ENCODE peak calls at places on chromosomes 1 and 21, in nine cellular contexts. F, Z, M, U, L, T, Q, W and P are unnamed samples.

GRCh38 chr1:245874942-245875580 is 632.0 kb downstream of the SMYD3 start:
- DNase-seq in F (peak), Z (no peak), M (peak), U (peak), L (peak), T (no peak), Q (peak), W (no peak), P (peak)

GRCh38 chr1:179809506-179810366 is 66.6 kb downstream of the FAM163A start:
- DNase-seq in F (peak), Z (peak), M (peak), U (peak), L (no peak), T (peak), Q (peak), W (no peak), P (peak)

GRCh38 chr1:21313146-21313885 is 23.1 kb upstream of the ECE1 start:
- DNase-seq in F (no peak), Z (peak), M (no peak), U (no peak), L (no peak), T (no peak), Q (no peak), W (no peak), P (no peak)

GRCh38 chr1:158017800-158018595 is 24.6 kb downstream of the KIRREL1 start:
- DNase-seq in F (no peak), Z (no peak), M (no peak), U (no peak), L (no peak), T (no peak), Q (no peak), W (no peak), P (no peak)

GRCh38 chr1:25579241-25579946 is 36.0 kb downstream of the LDLRAP1 start:
- DNase-seq in F (no peak), Z (no peak), M (no peak), U (no peak), L (no peak), T (no peak), Q (no peak), W (no peak), P (no peak)

GRCh38 chr1:200838676-200839445 is 33.9 kb upstream of the GPR25 start:
- DNase-seq in F (peak), Z (no peak), M (no peak), U (no peak), L (peak), T (no peak), Q (no peak), W (no peak), P (no peak)

GRCh38 chr1:169495050-169495740 is 9.5 kb upstream of the SLC19A2 start:
- DNase-seq in F (peak), Z (no peak), M (no peak), U (no peak), L (no peak), T (no peak), Q (no peak), W (no peak), P (no peak)

GRCh38 chr1:107264561-107264960 is 123.7 kb downstream of the NTNG1 start:
- DNase-seq in F (peak), Z (no peak), M (no peak), U (no peak), L (no peak), T (no peak), Q (no peak), W (no peak), P (no peak)

GRCh38 chr21:37461494-37461893 is 94.9 kb downstream of the DYRK1A start:
- DNase-seq in F (no peak), Z (no peak), M (no peak), U (no peak), L (no peak), T (no peak), Q (no peak), W (no peak), P (no peak)

GRCh38 chr1:74334147-74334546 is 99.0 kb downstream of the TNNI3K start:
- DNase-seq in F (no peak), Z (no peak), M (no peak), U (no peak), L (no peak), T (no peak), Q (no peak), W (no peak), P (no peak)

GRCh38 chr1:9145021-9145668 is 16.2 kb upstream of the GPR157 start:
- DNase-seq in F (peak), Z (no peak), M (peak), U (no peak), L (no peak), T (peak), Q (no peak), W (no peak), P (no peak)

GRCh38 chr1:33302325-33302724 is 18.6 kb downstream of the A3GALT2 start:
- DNase-seq in F (no peak), Z (peak), M (no peak), U (no peak), L (no peak), T (no peak), Q (no peak), W (no peak), P (no peak)

GRCh38 chr1:198497326-198498220 is 42.9 kb downstream of the ATP6V1G3 start:
- DNase-seq in F (peak), Z (no peak), M (no peak), U (peak), L (peak), T (no peak), Q (no peak), W (no peak), P (no peak)

GRCh38 chr1:155105604-155106011 is 22.1 kb upstream of the EFNA1 start:
- DNase-seq in F (no peak), Z (no peak), M (no peak), U (no peak), L (no peak), T (no peak), Q (peak), W (no peak), P (no peak)

GRCh38 chr1:1302951-1303509 is 4.7 kb downstream of the ACAP3 start:
- DNase-seq in F (peak), Z (no peak), M (no peak), U (no peak), L (no peak), T (no peak), Q (no peak), W (no peak), P (no peak)

GRCh38 chr1:57217905-57218304 is 206.0 kb downstream of the DAB1 start:
- DNase-seq in F (no peak), Z (no peak), M (no peak), U (no peak), L (no peak), T (no peak), Q (no peak), W (no peak), P (no peak)

GRCh38 chr1:5477716-5478115 is 514.5 kb downstream of the NPHP4 start:
- DNase-seq in F (no peak), Z (no peak), M (no peak), U (no peak), L (no peak), T (no peak), Q (no peak), W (no peak), P (no peak)

GRCh38 chr1:107110346-107110745 is 30.5 kb upstream of the NTNG1 start:
- DNase-seq in F (no peak), Z (no peak), M (no peak), U (no peak), L (peak), T (no peak), Q (no peak), W (no peak), P (no peak)

GRCh38 chr1:180598333-180598979 is 33.4 kb upstream of the XPR1 start:
- DNase-seq in F (peak), Z (no peak), M (no peak), U (no peak), L (no peak), T (peak), Q (peak), W (no peak), P (no peak)

GRCh38 chr1:165633624-165634023 is 2.6 kb downstream of the MGST3 start:
- DNase-seq in F (peak), Z (no peak), M (no peak), U (peak), L (peak), T (no peak), Q (no peak), W (no peak), P (no peak)

GRCh38 chr1:150272379-150272840 is at the start of gene C1orf54:
- DNase-seq in F (no peak), Z (peak), M (peak), U (peak), L (no peak), T (no peak), Q (peak), W (no peak), P (no peak)

GRCh38 chr1:111542187-111542586 is 38.8 kb upstream of the ADORA3 start:
- DNase-seq in F (no peak), Z (no peak), M (no peak), U (no peak), L (no peak), T (no peak), Q (no peak), W (no peak), P (no peak)

GRCh38 chr1:247089616-247090375 is 11.2 kb upstream of the ZNF670 start:
- DNase-seq in F (no peak), Z (no peak), M (no peak), U (no peak), L (no peak), T (no peak), Q (no peak), W (no peak), P (no peak)

GRCh38 chr21:26719750-26720149 is 125.5 kb downstream of the ADAMTS1 start:
- DNase-seq in F (no peak), Z (no peak), M (no peak), U (no peak), L (no peak), T (no peak), Q (no peak), W (no peak), P (no peak)

GRCh38 chr1:15525043-15525958 is 1.3 kb upstream of the CASP9 start:
- DNase-seq in F (peak), Z (peak), M (peak), U (peak), L (peak), T (peak), Q (peak), W (peak), P (peak)

GRCh38 chr1:50949286-50949982 is 10.6 kb downstream of the FAF1 start:
- DNase-seq in F (no peak), Z (no peak), M (no peak), U (no peak), L (no peak), T (no peak), Q (no peak), W (no peak), P (no peak)

GRCh38 chr1:91569411-91570104 is 68.9 kb downstream of the CDC7 start:
- DNase-seq in F (peak), Z (peak), M (peak), U (peak), L (peak), T (peak), Q (peak), W (peak), P (no peak)

GRCh38 chr1:54334996-54335395 is 71.2 kb downstream of the SSBP3 start:
- DNase-seq in F (no peak), Z (no peak), M (no peak), U (no peak), L (no peak), T (no peak), Q (no peak), W (no peak), P (no peak)

GRCh38 chr1:171718216-171718615 is 23.6 kb downstream of the VAMP4 start:
- DNase-seq in F (no peak), Z (no peak), M (no peak), U (no peak), L (no peak), T (no peak), Q (no peak), W (no peak), P (no peak)

GRCh38 chr1:16187748-16188401 is 24.6 kb downstream of the ARHGEF19 start:
- DNase-seq in F (peak), Z (peak), M (peak), U (peak), L (peak), T (no peak), Q (peak), W (no peak), P (no peak)

GRCh38 chr1:34928865-34929496 is 469 bp downstream of the DLGAP3 start:
- DNase-seq in F (no peak), Z (no peak), M (no peak), U (no peak), L (no peak), T (no peak), Q (no peak), W (no peak), P (no peak)

GRCh38 chr1:89888480-89889335 is 67.9 kb downstream of the LRRC8D start:
- DNase-seq in F (no peak), Z (no peak), M (no peak), U (no peak), L (no peak), T (no peak), Q (no peak), W (no peak), P (no peak)

GRCh38 chr1:233485385-233485784 is 128.5 kb upstream of the KCNK1 start:
- DNase-seq in F (no peak), Z (no peak), M (no peak), U (no peak), L (no peak), T (no peak), Q (no peak), W (no peak), P (no peak)
- H3K4me3 ChIP-seq in F (no peak), Z (no peak), M (no peak), U (no peak), L (no peak), T (no peak), Q (no peak), W (no peak), P (no peak)

DNA sequence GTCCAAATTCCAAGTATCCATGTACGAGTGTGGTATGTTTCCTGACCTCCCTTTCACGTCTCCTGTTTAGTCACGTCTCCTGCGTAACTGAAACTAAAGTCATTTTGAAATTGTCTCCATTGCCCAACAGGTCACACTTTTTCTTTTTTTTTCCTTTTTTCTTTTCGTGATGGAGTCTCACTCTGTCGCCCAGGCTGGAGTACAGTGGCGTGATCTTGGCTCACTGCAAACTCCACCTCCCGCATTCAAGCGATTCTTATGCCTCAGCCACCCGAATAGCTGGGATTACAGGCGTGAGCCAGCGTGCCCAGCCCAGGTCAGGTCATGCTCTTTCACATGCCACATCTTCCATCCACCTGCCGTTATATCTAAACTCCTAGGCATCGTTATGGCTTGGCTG is 38.2 kb downstream of the L1TD1 start:
- DNase-seq in F (peak), Z (no peak), M (no peak), U (no peak), L (no peak), T (no peak), Q (no peak), W (no peak), P (no peak)
- TF ChIP-seq CTCF in F (no peak), Z (no peak), M (no peak), U (no peak), L (no peak), T (no peak), Q (no peak), W (no peak), P (no peak)

DNA sequence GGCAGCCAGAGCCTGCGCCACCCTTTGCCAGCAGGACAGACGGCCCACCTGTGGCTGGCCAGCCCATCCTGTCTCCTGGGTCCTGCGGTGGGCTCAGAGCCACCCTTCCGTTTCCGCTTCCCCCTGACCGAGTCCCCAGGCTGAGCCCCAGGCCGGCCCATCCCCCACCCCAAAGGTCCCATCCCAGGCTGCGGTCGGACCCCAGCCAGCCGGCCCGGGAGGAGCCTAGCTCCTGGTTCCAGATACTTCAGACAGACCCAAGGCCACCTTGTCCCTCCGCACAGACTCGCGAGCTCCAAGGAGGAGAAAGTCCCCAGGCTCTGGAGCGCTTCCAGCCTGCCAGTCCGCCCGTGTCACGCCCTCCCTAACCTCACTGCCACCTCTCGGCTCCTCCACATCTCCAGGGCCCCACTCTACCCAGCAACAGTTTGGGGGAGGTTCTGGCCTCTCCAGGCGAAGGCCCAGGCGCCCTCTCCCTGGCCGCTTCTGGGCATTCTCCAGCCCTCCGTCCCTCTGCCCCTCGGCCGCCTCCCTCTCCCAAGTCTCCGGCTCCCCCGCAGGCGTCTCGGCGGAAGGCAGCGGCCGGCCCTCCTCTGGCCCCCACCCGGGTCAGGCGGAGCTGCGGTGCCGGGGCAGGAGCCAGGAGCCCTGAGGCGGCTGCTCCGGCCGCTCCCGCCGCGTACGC is 845 bp downstream of the LRRN2 start:
- DNase-seq in F (no peak), Z (peak), M (peak), U (no peak), L (no peak), T (peak), Q (peak), W (no peak), P (no peak)
- H3K4me3 ChIP-seq in F (no peak), Z (peak), M (peak), U (peak), L (no peak), T (peak), Q (peak), W (peak), P (no peak)

GRCh38 chr1:53176452-53177344 is 19.9 kb upstream of the CPT2 start:
- DNase-seq in F (peak), Z (no peak), M (peak), U (no peak), L (no peak), T (no peak), Q (peak), W (no peak), P (peak)

GRCh38 chr1:53175302-53175913 is 21.2 kb upstream of the CPT2 start:
- DNase-seq in F (no peak), Z (no peak), M (no peak), U (no peak), L (no peak), T (no peak), Q (no peak), W (no peak), P (no peak)

DNA sequence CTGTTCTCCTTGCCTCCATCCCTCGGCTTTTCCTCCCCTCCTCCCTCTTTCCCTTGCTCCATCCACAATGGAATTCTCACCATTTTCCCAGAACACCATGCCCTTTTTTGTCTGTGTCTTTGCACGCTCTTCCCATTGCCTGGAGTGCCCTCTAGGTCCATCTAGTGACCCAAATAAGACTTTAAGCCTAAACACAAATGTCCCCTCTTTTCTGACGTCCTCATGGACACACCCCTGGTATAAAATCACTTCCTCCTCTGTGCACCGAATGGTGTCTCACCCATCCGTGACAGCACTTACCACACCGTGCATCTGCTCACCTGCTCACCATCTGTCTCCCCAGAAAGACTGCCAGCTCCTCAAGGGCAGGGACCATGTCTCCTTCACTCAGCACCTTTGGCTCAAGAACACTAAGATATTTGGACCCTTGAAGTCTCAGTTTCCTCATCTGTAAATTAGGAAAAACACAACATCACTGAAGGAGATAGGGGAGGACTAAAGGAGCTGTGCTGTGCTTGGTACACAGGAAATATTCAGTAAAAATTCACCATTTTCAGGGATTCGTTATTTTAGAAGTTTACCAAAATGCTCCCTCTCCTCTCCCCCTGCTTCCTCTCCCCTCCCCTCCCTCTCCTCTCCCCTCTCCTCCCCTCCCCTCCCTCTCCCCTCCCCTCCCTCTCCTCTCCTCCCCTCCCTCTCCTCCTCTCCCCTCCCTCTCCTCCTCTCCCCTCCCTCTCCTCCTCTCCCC is 23.7 kb upstream of the CPT2 start:
- DNase-seq in F (no peak), Z (no peak), M (no peak), U (no peak), L (peak), T (peak), Q (peak), W (no peak), P (no peak)
- TF ChIP-seq CTCF in F (no peak), Z (peak), M (no peak), U (peak), L (peak), T (peak), Q (no peak), W (no peak), P (peak)

GRCh38 chr21:41680444-41681335 is 86.2 kb downstream of the RIPK4 start:
- DNase-seq in F (peak), Z (peak), M (no peak), U (no peak), L (no peak), T (no peak), Q (no peak), W (no peak), P (peak)

GRCh38 chr21:41677671-41678015 is 89.2 kb downstream of the RIPK4 start:
- DNase-seq in F (no peak), Z (peak), M (no peak), U (no peak), L (no peak), T (no peak), Q (no peak), W (no peak), P (no peak)

GRCh38 chr21:41681336-41681801 is 85.5 kb downstream of the RIPK4 start:
- DNase-seq in F (peak), Z (peak), M (no peak), U (no peak), L (no peak), T (no peak), Q (peak), W (no peak), P (peak)

GRCh38 chr21:41678016-41678935 is 88.6 kb downstream of the RIPK4 start:
- DNase-seq in F (peak), Z (peak), M (no peak), U (no peak), L (no peak), T (peak), Q (peak), W (no peak), P (peak)

DNA sequence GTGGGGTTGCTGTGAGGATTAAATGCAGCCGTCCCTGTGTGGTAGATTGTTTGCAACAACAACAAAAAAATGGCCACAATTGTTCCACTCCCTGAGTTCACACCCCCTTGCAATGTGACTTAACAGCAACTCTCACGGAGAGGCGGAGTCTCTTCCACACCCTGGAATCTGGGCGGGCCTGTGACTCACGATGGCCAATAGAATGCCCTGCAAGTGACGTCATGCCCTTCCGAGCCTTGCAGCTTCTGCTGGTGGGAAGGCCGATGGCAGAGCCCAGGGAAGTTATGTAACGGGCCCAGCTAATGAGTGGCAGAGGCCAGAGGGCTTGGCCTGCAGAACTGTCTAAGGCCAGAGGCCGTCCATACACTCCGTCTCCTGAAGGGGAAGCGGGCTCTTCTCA is 87.9 kb downstream of the RIPK4 start:
- DNase-seq in F (peak), Z (peak), M (peak), U (peak), L (peak), T (peak), Q (peak), W (peak), P (peak)
- H3K4me3 ChIP-seq in F (peak), Z (no peak), M (no peak), U (no peak), L (no peak), T (peak), Q (no peak), W (no peak), P (peak)

GRCh38 chr1:216742625-216743024 is 19.4 kb upstream of the ESRRG start:
- DNase-seq in F (peak), Z (no peak), M (no peak), U (no peak), L (no peak), T (no peak), Q (no peak), W (no peak), P (no peak)
- TF ChIP-seq CTCF in F (peak), Z (no peak), M (no peak), U (peak), L (no peak), T (peak), Q (peak), W (no peak), P (peak)